ENCODE peak calls at places on chromosomes 5 and 9, in five cellular contexts. One of them, this sample, is unnamed.

GRCh38 chr5:40754381-40755092 is 1.2 kb downstream of the TTC33 start:
- DNase-seq in NCI-H1436 treated with DMSO at 0.1 percent for 48 hours: no peak
- DNase-seq in ELR: peak; percentile 52
- DNase-seq in activated CD4-positive, alpha-beta T cell treated with anti-CD3 and anti-CD28 coated beads for 24 hours: no peak
- DNase-seq in AG09309: no peak
- DNase-seq in this sample: no peak

GRCh38 chr5:176454724-176455394 is 6.7 kb downstream of the FAF2 start:
- DNase-seq in activated CD4-positive, alpha-beta T cell treated with anti-CD3 and anti-CD28 coated beads for 24 hours: no peak
- DNase-seq in NCI-H1436 treated with DMSO at 0.1 percent for 48 hours: no peak
- DNase-seq in AG09309: no peak
- DNase-seq in ELR: no peak
- DNase-seq in this sample: no peak

GRCh38 chr5:3011764-3012017 is 260.2 kb upstream of the IRX2 start:
- DNase-seq in ELR: no peak
- DNase-seq in NCI-H1436 treated with DMSO at 0.1 percent for 48 hours: no peak
- DNase-seq in AG09309: no peak
- DNase-seq in activated CD4-positive, alpha-beta T cell treated with anti-CD3 and anti-CD28 coated beads for 24 hours: no peak
- DNase-seq in this sample: peak; percentile 13

GRCh38 chr5:68460147-68460760 is 244.7 kb downstream of the PIK3R1 start:
- DNase-seq in ELR: peak; percentile 81
- DNase-seq in AG09309: no peak
- DNase-seq in activated CD4-positive, alpha-beta T cell treated with anti-CD3 and anti-CD28 coated beads for 24 hours: peak; percentile 46
- DNase-seq in NCI-H1436 treated with DMSO at 0.1 percent for 48 hours: no peak
- DNase-seq in this sample: no peak

GRCh38 chr9:109238677-109239076 is 71.6 kb upstream of the FRRS1L start:
- DNase-seq in activated CD4-positive, alpha-beta T cell treated with anti-CD3 and anti-CD28 coated beads for 24 hours: no peak
- DNase-seq in AG09309: no peak
- DNase-seq in NCI-H1436 treated with DMSO at 0.1 percent for 48 hours: no peak
- DNase-seq in ELR: peak; percentile 40
- DNase-seq in this sample: no peak

GRCh38 chr5:84059672-84060071 is 325.0 kb downstream of the EDIL3 start:
- DNase-seq in activated CD4-positive, alpha-beta T cell treated with anti-CD3 and anti-CD28 coated beads for 24 hours: no peak
- DNase-seq in AG09309: no peak
- DNase-seq in ELR: no peak
- DNase-seq in NCI-H1436 treated with DMSO at 0.1 percent for 48 hours: no peak
- DNase-seq in this sample: no peak

GRCh38 chr5:92518318-92518913 is 1062.6 kb downstream of the NR2F1-AS1 start:
- DNase-seq in ELR: peak; percentile 82
- DNase-seq in activated CD4-positive, alpha-beta T cell treated with anti-CD3 and anti-CD28 coated beads for 24 hours: no peak
- DNase-seq in NCI-H1436 treated with DMSO at 0.1 percent for 48 hours: no peak
- DNase-seq in AG09309: no peak
- DNase-seq in this sample: no peak

GRCh38 chr5:72434781-72435437 is 72.3 kb downstream of the ZNF366 start:
- DNase-seq in activated CD4-positive, alpha-beta T cell treated with anti-CD3 and anti-CD28 coated beads for 24 hours: no peak
- DNase-seq in ELR: no peak
- DNase-seq in NCI-H1436 treated with DMSO at 0.1 percent for 48 hours: no peak
- DNase-seq in AG09309: no peak
- DNase-seq in this sample: no peak

GRCh38 chr9:70229026-70229425 is 29.8 kb upstream of the SMC5 start:
- DNase-seq in ELR: no peak
- DNase-seq in NCI-H1436 treated with DMSO at 0.1 percent for 48 hours: no peak
- DNase-seq in activated CD4-positive, alpha-beta T cell treated with anti-CD3 and anti-CD28 coated beads for 24 hours: no peak
- DNase-seq in AG09309: no peak
- DNase-seq in this sample: no peak

GRCh38 chr9:127144670-127145458 is 22.4 kb upstream of the ANGPTL2 start:
- DNase-seq in activated CD4-positive, alpha-beta T cell treated with anti-CD3 and anti-CD28 coated beads for 24 hours: no peak
- DNase-seq in AG09309: no peak
- DNase-seq in ELR: no peak
- DNase-seq in NCI-H1436 treated with DMSO at 0.1 percent for 48 hours: no peak
- DNase-seq in this sample: peak; percentile 6